ENCODE peak calls at places on chromosomes 4 and X, in eight cellular contexts. S is adrenal gland, Y is psoas muscle, V is A673, C is GM12878, M is Caco-2, N is mucosa of descending colon, P is AG04450. X is an unnamed sample.
A peak's percentile ranks its signal among the peaks of the same experiment; 100 is the strongest.

GRCh38 chr4:84994280-84994679 is 27.8 kb upstream of the WDFY3 start:
- DNase-seq in V (no peak), Y (no peak), C (no peak), S (no peak), M (no peak), N (no peak), P (no peak), X (no peak)

GRCh38 chr4:150224896-150225591 is 146.8 kb downstream of the DCLK2 start:
- DNase-seq in N (no peak), Y (no peak), M (no peak), P (peak; percentile 92), V (peak; percentile 55), C (no peak), S (no peak), X (no peak)

GRCh38 chrX:1500701-1501624 is 36.0 kb downstream of the P2RY8 start:
- DNase-seq in C (peak; percentile 90), P (no peak), M (no peak), Y (no peak), V (no peak), N (no peak), S (no peak), X (no peak)

GRCh38 chr4:121070274-121070673 is 2.1 kb downstream of the NDNF start:
- DNase-seq in M (no peak), C (no peak), Y (no peak), V (peak; percentile 74), S (peak; percentile 17), P (no peak), N (no peak), X (no peak)

GRCh38 chrX:70979136-70979762 is 48.4 kb upstream of the SLC7A3 start:
- DNase-seq in N (no peak), C (no peak), P (no peak), S (peak; percentile 27), V (peak; percentile 34), Y (no peak), M (peak; percentile 25), X (no peak)

GRCh38 chr4:169410839-169411770 is 140.3 kb upstream of the SH3RF1 start:
- DNase-seq in N (no peak), P (peak; percentile 16), C (peak; percentile 93), V (peak; percentile 58), M (no peak), S (peak; percentile 37), Y (no peak), X (peak; percentile 28)

GRCh38 chr4:138062929-138063328 is 179.2 kb downstream of the SLC7A11 start:
- DNase-seq in S (no peak), P (peak; percentile 46), M (no peak), C (no peak), Y (no peak), N (no peak), V (peak; percentile 22), X (no peak)

GRCh38 chr4:136634121-136634520 is 898.2 kb downstream of the PCDH18 start:
- DNase-seq in C (no peak), N (no peak), Y (no peak), V (no peak), S (no peak), M (no peak), P (no peak), X (no peak)

GRCh38 chr4:140744421-140744820 is 11.8 kb downstream of the TBC1D9 start:
- DNase-seq in S (no peak), M (no peak), N (no peak), C (no peak), V (no peak), Y (no peak), P (no peak), X (no peak)

GRCh38 chrX:120456973-120457372 is 12.1 kb downstream of the LAMP2 start:
- DNase-seq in M (no peak), S (no peak), Y (no peak), P (no peak), C (no peak), V (no peak), N (no peak), X (no peak)

GRCh38 chrX:107894038-107894437 is 68.4 kb downstream of the MID2 start:
- DNase-seq in S (no peak), P (no peak), M (peak; percentile 42), Y (no peak), N (no peak), V (peak; percentile 63), C (peak; percentile 20), X (no peak)

GRCh38 chr4:140136509-140136908 is 17.5 kb downstream of the MAML3 start:
- DNase-seq in P (no peak), S (peak; percentile 36), C (no peak), Y (no peak), N (no peak), M (no peak), V (no peak), X (no peak)

GRCh38 chr4:188941524-188942109 is 802.4 kb downstream of the TRIML1 start:
- DNase-seq in C (no peak), Y (no peak), M (no peak), N (no peak), V (peak; percentile 73), P (peak; percentile 96), S (peak; percentile 34), X (no peak)

GRCh38 chr4:170610464-170610863 is 520.7 kb upstream of the AADAT start:
- DNase-seq in N (no peak), Y (no peak), V (no peak), C (no peak), S (no peak), P (no peak), M (no peak), X (no peak)

GRCh38 chrX:76026292-76026691 is 146.6 kb upstream of the PBDC1 start:
- DNase-seq in V (no peak), M (no peak), N (no peak), P (no peak), S (no peak), C (no peak), Y (no peak), X (no peak)

GRCh38 chr4:109319156-109319555 is 16.7 kb upstream of the COL25A1 start:
- DNase-seq in M (no peak), P (no peak), Y (no peak), V (no peak), S (no peak), N (no peak), C (no peak), X (no peak)

GRCh38 chr4:109319684-109320083 is 17.2 kb upstream of the COL25A1 start:
- DNase-seq in V (no peak), S (no peak), Y (no peak), C (no peak), M (no peak), P (no peak), N (no peak), X (no peak)

GRCh38 chr4:109313168-109314133 is 11.0 kb upstream of the COL25A1 start:
- DNase-seq in Y (no peak), C (no peak), P (no peak), M (no peak), V (no peak), N (no peak), S (no peak), X (no peak)

GRCh38 chr4:109315341-109315740 is 12.9 kb upstream of the COL25A1 start:
- DNase-seq in M (no peak), Y (no peak), S (no peak), N (no peak), C (no peak), V (no peak), P (no peak), X (no peak)

GRCh38 chr4:109315818-109316217 is 13.4 kb upstream of the COL25A1 start:
- DNase-seq in M (no peak), Y (no peak), N (no peak), V (peak; percentile 35), S (no peak), C (no peak), P (no peak), X (no peak)
- H3K9me3 ChIP-seq in M (no peaks in the 10 kb centered on the region), Y (peaks cover 5% of the 10 kb centered on the region), N (peaks cover 8% of the 10 kb centered on the region), V (no peaks in the 10 kb centered on the region), S (no peaks in the 10 kb centered on the region), C (peaks cover 7% of the 10 kb centered on the region), P (no peaks in the 10 kb centered on the region), X (peaks cover 13% of the 10 kb centered on the region)

GRCh38 chrX:65589304-65589703 is 54.7 kb upstream of the LAS1L start:
- DNase-seq in M (no peak), C (no peak), V (no peak), N (no peak), S (no peak), P (no peak), Y (no peak), X (no peak)
- H3K9me3 ChIP-seq in M (no peaks in the 10 kb centered on the region), C (no peaks in the 10 kb centered on the region), V (no peaks in the 10 kb centered on the region), N (no peaks in the 10 kb centered on the region), S (no peaks in the 10 kb centered on the region), P (no peaks in the 10 kb centered on the region), Y (no peaks in the 10 kb centered on the region), X (no peaks in the 10 kb centered on the region)

GRCh38 chrX:42973321-42973720 is 195.4 kb upstream of the PPP1R2C start:
- DNase-seq in S (peak; percentile 7), V (no peak), M (no peak), P (no peak), C (no peak), Y (no peak), N (no peak), X (no peak)
- H3K9me3 ChIP-seq in S (no peaks in the 10 kb centered on the region), V (no peaks in the 10 kb centered on the region), M (peaks cover 13% of the 10 kb centered on the region), P (no peaks in the 10 kb centered on the region), C (peaks cover 2% of the 10 kb centered on the region), Y (no peaks in the 10 kb centered on the region), N (no peaks in the 10 kb centered on the region), X (no peaks in the 10 kb centered on the region)

GRCh38 chr4:58214376-58214775 is 1104.2 kb upstream of the IGFBP7 start:
- DNase-seq in V (no peak), M (no peak), Y (no peak), C (no peak), P (no peak), S (no peak), N (no peak), X (no peak)
- H3K9me3 ChIP-seq in V (no peaks in the 10 kb centered on the region), M (no peaks in the 10 kb centered on the region), Y (no peaks in the 10 kb centered on the region), C (no peaks in the 10 kb centered on the region), P (peaks cover 19% of the 10 kb centered on the region), S (no peaks in the 10 kb centered on the region), N (no peaks in the 10 kb centered on the region), X (no peaks in the 10 kb centered on the region)

DNA sequence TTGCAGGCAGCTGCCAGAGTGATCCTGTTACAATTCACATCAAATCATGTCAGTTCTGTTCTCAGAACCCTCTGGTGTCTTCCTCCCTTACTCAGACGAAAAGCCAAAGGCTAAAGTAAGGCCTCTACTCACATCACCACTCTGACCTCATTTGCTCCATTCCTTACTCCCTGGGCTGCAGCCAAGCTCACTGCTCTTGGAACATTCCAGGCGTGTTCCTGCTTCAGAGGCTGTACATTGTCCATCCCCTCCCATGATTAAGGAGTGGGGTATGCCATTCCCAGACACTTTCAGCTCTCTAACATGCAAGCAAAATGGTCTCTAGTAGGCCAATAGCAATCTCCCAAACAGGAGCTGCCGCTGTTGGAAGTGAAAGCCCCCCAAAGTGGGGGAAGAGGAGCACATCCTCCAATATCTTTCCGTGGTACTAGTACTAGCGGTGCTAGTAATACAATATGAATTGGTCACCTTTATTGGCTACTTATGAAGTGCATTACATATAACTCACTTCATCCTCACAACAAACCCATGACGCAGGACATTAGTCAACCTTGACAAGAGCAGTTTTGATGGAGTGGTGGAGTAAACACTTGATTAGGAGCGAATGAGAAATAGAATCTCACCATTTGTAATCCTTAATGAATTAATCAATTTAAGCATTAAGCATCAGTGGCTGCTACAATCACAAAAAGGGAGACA is 15.0 kb downstream of the GAB3 start:
- DNase-seq in S (peak; percentile 38), N (no peak), P (peak; percentile 70), M (no peak), Y (peak; percentile 75), C (no peak), V (no peak), X (no peak)
- H3K9me3 ChIP-seq in S (no peaks in the 10 kb centered on the region), N (no peaks in the 10 kb centered on the region), P (no peaks in the 10 kb centered on the region), M (no peaks in the 10 kb centered on the region), Y (no peaks in the 10 kb centered on the region), C (no peaks in the 10 kb centered on the region), V (no peaks in the 10 kb centered on the region), X (no peaks in the 10 kb centered on the region)

X was measured in CD4-positive, alpha-beta T cell.